ENCODE peak calls at places on chromosomes 1 and 21, in nine cellular contexts. One of them, this sample, is unnamed.

GRCh38 chr1:161932668-161933067 is 91.0 kb downstream of the OLFML2B start:
- DNase-seq in ELF-1: no peak
- DNase-seq in AG04450: no peak
- DNase-seq in Daoy: no peak
- DNase-seq in aorta: no peak
- DNase-seq in posterior vena cava: no peak
- DNase-seq in NB4: no peak
- DNase-seq in epithelial cell of esophagus: no peak
- DNase-seq in GF-D8: no peak
- DNase-seq in this sample: no peak

GRCh38 chr1:238960071-238960470 is 426.3 kb upstream of the CHRM3 start:
- DNase-seq in epithelial cell of esophagus: peak
- DNase-seq in aorta: no peak
- DNase-seq in AG04450: no peak
- DNase-seq in GF-D8: no peak
- DNase-seq in posterior vena cava: no peak
- DNase-seq in Daoy: peak
- DNase-seq in NB4: peak
- DNase-seq in ELF-1: no peak
- DNase-seq in this sample: no peak

GRCh38 chr1:39158330-39159086 is 46.0 kb upstream of the MACF1 start:
- DNase-seq in ELF-1: peak
- DNase-seq in GF-D8: no peak
- DNase-seq in Daoy: peak
- DNase-seq in posterior vena cava: no peak
- DNase-seq in AG04450: no peak
- DNase-seq in aorta: no peak
- DNase-seq in NB4: no peak
- DNase-seq in epithelial cell of esophagus: peak
- DNase-seq in this sample: peak

GRCh38 chr1:222071313-222071886 is 329.5 kb upstream of the DUSP10 start:
- DNase-seq in posterior vena cava: no peak
- DNase-seq in epithelial cell of esophagus: no peak
- DNase-seq in NB4: no peak
- DNase-seq in Daoy: no peak
- DNase-seq in ELF-1: no peak
- DNase-seq in GF-D8: no peak
- DNase-seq in aorta: no peak
- DNase-seq in AG04450: no peak
- DNase-seq in this sample: peak

GRCh38 chr1:18938707-18939070 is 17.8 kb downstream of the IFFO2 start:
- DNase-seq in Daoy: no peak
- DNase-seq in epithelial cell of esophagus: no peak
- DNase-seq in GF-D8: no peak
- DNase-seq in aorta: no peak
- DNase-seq in AG04450: no peak
- DNase-seq in posterior vena cava: no peak
- DNase-seq in NB4: no peak
- DNase-seq in ELF-1: peak
- DNase-seq in this sample: no peak

GRCh38 chr1:116529199-116529616 is 41.6 kb downstream of the CD58 start:
- DNase-seq in NB4: no peak
- DNase-seq in posterior vena cava: no peak
- DNase-seq in aorta: no peak
- DNase-seq in ELF-1: no peak
- DNase-seq in GF-D8: no peak
- DNase-seq in Daoy: no peak
- DNase-seq in AG04450: no peak
- DNase-seq in epithelial cell of esophagus: no peak
- DNase-seq in this sample: no peak

GRCh38 chr1:54487571-54488050 is 60.4 kb upstream of the ACOT11 start:
- DNase-seq in AG04450: no peak
- DNase-seq in NB4: no peak
- DNase-seq in epithelial cell of esophagus: no peak
- DNase-seq in aorta: no peak
- DNase-seq in Daoy: no peak
- DNase-seq in ELF-1: no peak
- DNase-seq in posterior vena cava: no peak
- DNase-seq in GF-D8: no peak
- DNase-seq in this sample: peak

GRCh38 chr21:32520885-32521735 is 64.2 kb downstream of the TCP10L start:
- DNase-seq in aorta: peak
- DNase-seq in GF-D8: no peak
- DNase-seq in posterior vena cava: peak
- DNase-seq in epithelial cell of esophagus: peak
- DNase-seq in NB4: peak
- DNase-seq in AG04450: peak
- DNase-seq in ELF-1: peak
- DNase-seq in Daoy: peak
- DNase-seq in this sample: no peak

GRCh38 chr1:32201011-32201855 is 838 bp downstream of the CCDC28B start:
- DNase-seq in GF-D8: peak
- DNase-seq in Daoy: peak
- DNase-seq in AG04450: no peak
- DNase-seq in posterior vena cava: peak
- DNase-seq in ELF-1: peak
- DNase-seq in epithelial cell of esophagus: peak
- DNase-seq in aorta: peak
- DNase-seq in NB4: peak
- DNase-seq in this sample: peak